ENCODE peak calls at places on chromosomes 13 and 19, in five cellular contexts. One of them, this sample, is unnamed.

GRCh38 chr13:32448224-32448623 is 20.3 kb upstream of the N4BP2L1 start:
- DNase-seq in H1: no peak
- DNase-seq in neuronal stem cell: no peak
- DNase-seq in IMR-90: no peak
- DNase-seq in mesendoderm: no peak
- DNase-seq in this sample: no peak

GRCh38 chr19:40521276-40521675 is 54.5 kb downstream of the SPTBN4 start:
- DNase-seq in neuronal stem cell: no peak
- DNase-seq in H1: no peak
- DNase-seq in mesendoderm: no peak
- DNase-seq in IMR-90: peak; percentile 29
- DNase-seq in this sample: peak; percentile 23

GRCh38 chr19:10279737-10280442 is 6.9 kb upstream of the ICAM4 start:
- DNase-seq in mesendoderm: no peak
- DNase-seq in IMR-90: no peak
- DNase-seq in H1: no peak
- DNase-seq in neuronal stem cell: no peak
- DNase-seq in this sample: no peak

GRCh38 chr13:51552027-51552426 is 32.2 kb upstream of the WDFY2 start:
- DNase-seq in IMR-90: no peak
- DNase-seq in neuronal stem cell: no peak
- DNase-seq in H1: no peak
- DNase-seq in mesendoderm: no peak
- DNase-seq in this sample: no peak

GRCh38 chr13:65638572-65639168 is 1591.5 kb downstream of the PCDH9 start:
- DNase-seq in H1: no peak
- DNase-seq in IMR-90: peak; percentile 63
- DNase-seq in mesendoderm: peak; percentile 60
- DNase-seq in neuronal stem cell: peak; percentile 6
- DNase-seq in this sample: peak; percentile 59

GRCh38 chr13:71320452-71320851 is 546.6 kb downstream of the DACH1 start:
- DNase-seq in IMR-90: peak; percentile 41
- DNase-seq in mesendoderm: peak; percentile 46
- DNase-seq in H1: peak; percentile 51
- DNase-seq in neuronal stem cell: no peak
- DNase-seq in this sample: peak; percentile 14

GRCh38 chr13:86864376-86864775 is 806.8 kb upstream of the SLITRK5 start:
- DNase-seq in H1: no peak
- DNase-seq in mesendoderm: no peak
- DNase-seq in neuronal stem cell: no peak
- DNase-seq in IMR-90: no peak
- DNase-seq in this sample: no peak

GRCh38 chr19:19006213-19006612 is 27.1 kb downstream of the SUGP2 start:
- DNase-seq in mesendoderm: no peak
- DNase-seq in H1: no peak
- DNase-seq in IMR-90: peak; percentile 10
- DNase-seq in neuronal stem cell: no peak
- DNase-seq in this sample: no peak

GRCh38 chr19:12695090-12695489 is 1.3 kb downstream of the FBXW9 start:
- DNase-seq in IMR-90: no peak
- DNase-seq in neuronal stem cell: no peak
- DNase-seq in H1: no peak
- DNase-seq in mesendoderm: no peak
- DNase-seq in this sample: no peak

GRCh38 chr13:110913911-110914292 is 967 bp downstream of the ANKRD10 start:
- DNase-seq in mesendoderm: no peak
- DNase-seq in H1: no peak
- DNase-seq in neuronal stem cell: no peak
- DNase-seq in IMR-90: no peak
- DNase-seq in this sample: no peak

GRCh38 chr19:6956573-6956972 is 64.7 kb downstream of the MBD3L2B start:
- DNase-seq in mesendoderm: no peak
- DNase-seq in neuronal stem cell: no peak
- DNase-seq in H1: no peak
- DNase-seq in IMR-90: no peak
- DNase-seq in this sample: no peak

GRCh38 chr13:94967183-94968039 is 255.1 kb upstream of the SOX21 start:
- DNase-seq in H1: peak; percentile 81
- DNase-seq in neuronal stem cell: peak; percentile 57
- DNase-seq in IMR-90: no peak
- DNase-seq in mesendoderm: peak; percentile 29
- DNase-seq in this sample: peak; percentile 11

GRCh38 chr13:107865643-107866006 is 349.7 kb downstream of the LIG4 start:
- DNase-seq in IMR-90: peak; percentile 50
- DNase-seq in H1: no peak
- DNase-seq in neuronal stem cell: no peak
- DNase-seq in mesendoderm: no peak
- DNase-seq in this sample: peak; percentile 53

GRCh38 chr13:102854675-102855074 is 8.8 kb downstream of the ERCC5 start:
- DNase-seq in neuronal stem cell: no peak
- DNase-seq in mesendoderm: no peak
- DNase-seq in H1: no peak
- DNase-seq in IMR-90: no peak
- DNase-seq in this sample: no peak

GRCh38 chr19:23554548-23554947 is 132.5 kb downstream of the ZNF675 start:
- DNase-seq in IMR-90: no peak
- DNase-seq in mesendoderm: no peak
- DNase-seq in H1: no peak
- DNase-seq in neuronal stem cell: no peak
- DNase-seq in this sample: no peak

GRCh38 chr19:6011206-6011605 is 33.3 kb upstream of the RANBP3 start:
- DNase-seq in IMR-90: no peak
- DNase-seq in H1: no peak
- DNase-seq in mesendoderm: no peak
- DNase-seq in neuronal stem cell: no peak
- DNase-seq in this sample: no peak

GRCh38 chr19:38693380-38694223 is 46.2 kb downstream of the ACTN4 start:
- DNase-seq in H1: no peak
- DNase-seq in mesendoderm: peak; percentile 94
- DNase-seq in neuronal stem cell: peak; percentile 89
- DNase-seq in IMR-90: peak; percentile 63
- DNase-seq in this sample: peak; percentile 84

GRCh38 chr19:46776927-46777911 is 11.2 kb downstream of the SLC1A5 start:
- DNase-seq in IMR-90: no peak
- DNase-seq in neuronal stem cell: no peak
- DNase-seq in mesendoderm: peak; percentile 69
- DNase-seq in H1: peak; percentile 79
- DNase-seq in this sample: no peak

GRCh38 chr13:24271231-24271610 is 38.2 kb upstream of the C1QTNF9 start:
- DNase-seq in IMR-90: no peak
- DNase-seq in neuronal stem cell: no peak
- DNase-seq in mesendoderm: no peak
- DNase-seq in H1: no peak
- DNase-seq in this sample: no peak

GRCh38 chr13:24272452-24273161 is 36.8 kb upstream of the C1QTNF9 start:
- DNase-seq in IMR-90: no peak
- DNase-seq in mesendoderm: no peak
- DNase-seq in H1: no peak
- DNase-seq in neuronal stem cell: no peak
- DNase-seq in this sample: no peak

GRCh38 chr13:24270639-24271131 is 38.7 kb upstream of the C1QTNF9 start:
- DNase-seq in mesendoderm: peak; percentile 14
- DNase-seq in H1: no peak
- DNase-seq in IMR-90: peak; percentile 47
- DNase-seq in neuronal stem cell: no peak
- DNase-seq in this sample: peak; percentile 73

GRCh38 chr13:24269803-24270202 is 39.6 kb upstream of the C1QTNF9 start:
- DNase-seq in IMR-90: peak; percentile 60
- DNase-seq in mesendoderm: no peak
- DNase-seq in neuronal stem cell: no peak
- DNase-seq in H1: no peak
- DNase-seq in this sample: peak; percentile 18

DNA sequence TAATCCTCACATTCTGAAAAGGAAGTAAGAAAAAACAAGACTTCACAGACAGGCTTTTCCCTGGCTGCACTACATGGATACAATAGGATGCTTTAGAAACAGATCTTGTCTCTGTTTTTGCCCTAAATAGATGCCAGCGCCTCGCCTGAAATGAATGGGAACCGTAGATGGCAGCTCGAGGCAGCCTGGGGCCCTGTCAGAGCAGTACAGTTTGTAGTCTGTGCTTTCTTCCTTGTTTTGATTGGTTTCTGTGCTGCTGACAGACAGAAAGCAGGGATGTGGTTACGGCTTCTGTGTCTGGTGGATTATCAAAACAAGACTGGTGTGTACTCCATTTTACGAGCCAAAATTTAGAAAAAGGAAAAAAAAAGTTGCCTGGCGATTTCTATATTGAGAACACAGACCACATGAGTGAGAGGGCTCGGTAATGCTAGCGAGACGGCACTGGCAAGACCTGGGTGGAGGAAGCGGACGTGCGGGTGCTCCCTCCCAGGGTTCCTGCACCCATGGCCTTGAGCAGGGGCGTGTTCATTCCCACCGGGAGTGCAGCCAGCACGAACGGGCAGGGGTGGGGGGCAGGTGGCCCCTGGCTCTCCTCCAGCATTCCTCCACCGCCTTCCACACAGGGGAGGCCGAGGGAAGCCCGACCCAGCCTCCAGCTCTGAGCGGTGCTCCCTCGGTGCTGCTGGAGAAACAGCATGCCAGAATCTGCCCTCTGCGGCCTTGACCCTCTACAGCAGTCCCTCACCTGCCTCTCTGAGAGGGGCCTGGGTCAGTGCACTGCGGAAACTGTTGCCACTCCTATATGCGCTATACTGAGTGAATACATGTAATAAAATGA is 37.5 kb upstream of the C1QTNF9 start:
- DNase-seq in IMR-90: peak; percentile 76
- DNase-seq in H1: no peak
- DNase-seq in mesendoderm: no peak
- DNase-seq in neuronal stem cell: no peak
- DNase-seq in this sample: peak; percentile 68
- H3K4me3 ChIP-seq in IMR-90: peak overlapping the region; percentile 19
- H3K4me3 ChIP-seq in H1: no peak overlapping the region
- H3K4me3 ChIP-seq in mesendoderm: no peak overlapping the region
- H3K4me3 ChIP-seq in neuronal stem cell: no peak overlapping the region
- H3K4me3 ChIP-seq in this sample: peak overlapping the region; percentile 50

GRCh38 chr19:2233601-2234280 is 2.4 kb downstream of the PLEKHJ1 start:
- DNase-seq in IMR-90: no peak
- DNase-seq in mesendoderm: no peak
- DNase-seq in H1: no peak
- DNase-seq in neuronal stem cell: no peak
- DNase-seq in this sample: no peak

GRCh38 chr19:2237051-2237868 is 636 bp downstream of the SF3A2 start:
- DNase-seq in mesendoderm: no peak
- DNase-seq in IMR-90: no peak
- DNase-seq in H1: no peak
- DNase-seq in neuronal stem cell: no peak
- DNase-seq in this sample: no peak

GRCh38 chr19:2235026-2235395 is 1.1 kb downstream of the PLEKHJ1 start:
- DNase-seq in mesendoderm: no peak
- DNase-seq in H1: no peak
- DNase-seq in neuronal stem cell: no peak
- DNase-seq in IMR-90: no peak
- DNase-seq in this sample: no peak

GRCh38 chr19:2236285-2237050 is at the start of the genes PLEKHJ1 and SF3A2:
- DNase-seq in neuronal stem cell: peak; percentile 98
- DNase-seq in H1: peak; percentile 99
- DNase-seq in mesendoderm: peak; percentile 99
- DNase-seq in IMR-90: peak; percentile 96
- DNase-seq in this sample: peak; percentile 98

DNA sequence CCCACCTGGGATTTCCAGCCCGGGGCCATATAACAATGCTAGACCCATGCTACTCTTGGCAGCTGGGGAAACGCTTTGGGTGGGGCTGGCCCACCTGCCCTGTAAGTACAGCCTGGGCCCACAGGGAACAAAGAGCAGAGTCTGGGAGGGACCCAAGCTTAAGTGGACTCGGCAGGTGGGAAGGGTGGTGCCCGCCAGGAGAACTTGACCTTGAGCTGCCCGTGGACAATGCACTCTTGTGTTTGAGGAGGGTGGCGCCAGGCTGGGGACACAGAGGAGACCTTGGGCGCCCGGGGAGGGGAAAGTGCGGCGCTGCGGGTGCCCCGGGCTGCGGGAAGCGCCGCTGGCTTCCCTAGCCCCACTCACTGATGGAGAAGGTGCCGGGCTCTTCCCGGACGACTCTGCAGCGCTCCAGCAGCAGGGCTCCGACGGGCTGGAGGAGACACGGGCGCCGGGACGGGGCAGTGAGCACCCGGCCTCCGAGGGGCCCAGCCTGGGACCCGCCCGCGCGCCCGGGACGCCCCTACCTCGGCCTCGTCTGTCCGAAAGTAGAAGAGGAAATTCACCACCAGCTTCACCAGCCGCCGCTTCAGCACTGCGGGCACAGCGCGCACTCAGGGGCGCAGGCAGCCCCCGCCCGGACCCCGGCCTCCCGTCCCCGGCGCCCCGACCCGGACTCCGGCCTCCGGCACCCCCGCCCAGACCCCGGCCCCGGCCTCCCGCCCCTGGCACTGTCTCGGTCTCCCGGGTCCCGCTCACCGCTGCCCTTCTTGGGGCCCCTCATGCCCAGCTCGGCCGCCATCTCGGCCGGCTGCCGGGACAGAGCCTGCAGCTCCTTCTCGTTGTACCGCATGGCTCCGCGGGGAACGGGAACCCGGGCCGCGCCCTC is 489 bp downstream of the PLEKHJ1 start:
- DNase-seq in H1: peak; percentile 62
- DNase-seq in neuronal stem cell: no peak
- DNase-seq in IMR-90: no peak
- DNase-seq in mesendoderm: peak; percentile 40
- DNase-seq in this sample: no peak
- H2AK5ac ChIP-seq in H1: no peak overlapping the region
- H2AK5ac ChIP-seq in neuronal stem cell: peak overlapping the region; percentile 94
- H2AK5ac ChIP-seq in IMR-90: peak overlapping the region; percentile 59
- H2AK5ac ChIP-seq in mesendoderm: no peak overlapping the region
- H2AK5ac ChIP-seq in this sample: no peak overlapping the region

DNA sequence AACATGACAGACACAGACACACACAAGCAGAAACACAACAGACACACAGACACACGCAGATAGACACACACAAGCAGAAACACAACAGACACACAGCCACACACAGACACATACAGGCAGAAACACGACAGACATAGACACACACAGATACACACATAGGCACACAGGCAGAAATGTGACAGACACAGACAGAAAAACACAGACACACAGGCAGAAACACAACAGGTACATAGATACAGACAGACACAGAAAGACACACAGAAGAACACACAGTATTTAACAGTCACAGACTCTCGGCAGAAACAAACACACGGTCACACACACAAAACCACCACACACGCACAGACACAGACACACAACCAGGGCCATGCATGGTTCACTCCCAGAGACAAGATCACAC is 905 bp downstream of the TBXA2R start:
- DNase-seq in H1: no peak
- DNase-seq in IMR-90: no peak
- DNase-seq in mesendoderm: no peak
- DNase-seq in neuronal stem cell: no peak
- DNase-seq in this sample: no peak
- H3K4me3 ChIP-seq in H1: peak overlapping the region; percentile 64
- H3K4me3 ChIP-seq in IMR-90: peak overlapping the region; percentile 56
- H3K4me3 ChIP-seq in mesendoderm: no peak overlapping the region
- H3K4me3 ChIP-seq in neuronal stem cell: no peak overlapping the region
- H3K4me3 ChIP-seq in this sample: peak overlapping the region; percentile 83

DNA sequence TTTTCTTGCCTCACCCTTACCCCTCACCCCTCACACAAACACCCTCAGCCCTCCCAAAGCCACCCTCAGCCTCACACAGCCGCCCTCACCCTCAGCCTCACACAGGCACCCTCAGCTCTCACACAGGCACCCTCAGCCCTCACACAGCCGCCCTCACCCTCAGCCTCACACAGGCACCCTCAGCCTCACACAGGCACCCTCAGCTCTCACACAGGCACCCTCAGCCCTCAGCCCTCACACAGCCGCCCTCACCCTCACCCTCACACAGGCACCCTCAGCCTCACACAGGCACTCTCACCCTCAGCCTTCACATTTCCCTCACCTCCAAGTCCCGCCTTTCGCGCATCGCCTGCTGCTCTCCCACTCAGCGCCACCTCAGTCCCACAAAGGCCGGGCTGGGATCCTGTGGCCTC is 287 bp upstream of the ZSCAN22 start:
- DNase-seq in neuronal stem cell: no peak
- DNase-seq in mesendoderm: no peak
- DNase-seq in H1: no peak
- DNase-seq in IMR-90: no peak
- DNase-seq in this sample: no peak
- H2AK5ac ChIP-seq in neuronal stem cell: peak overlapping the region; percentile 86
- H2AK5ac ChIP-seq in mesendoderm: peak overlapping the region; percentile 59
- H2AK5ac ChIP-seq in H1: no peak overlapping the region
- H2AK5ac ChIP-seq in IMR-90: peak overlapping the region; percentile 96
- H2AK5ac ChIP-seq in this sample: no peak overlapping the region

This sample was measured in mesenchymal stem cell.